ENCODE peak calls at places on chromosome 15, in four cellular contexts. One of them, this sample, is unnamed.
A peak's percentile ranks its signal among the peaks of the same experiment; 100 is the strongest.

GRCh38 chr15:96807361-96807760 is 476.9 kb downstream of the NR2F2 start:
- DNase-seq in progenitor cell of endocrine pancreas: no peak
- DNase-seq in Calu3: no peak
- DNase-seq in endothelial cell of umbilical vein: no peak
- DNase-seq in this sample: no peak

GRCh38 chr15:61364871-61365270 is 135.8 kb upstream of the RORA start:
- DNase-seq in Calu3: no peak
- DNase-seq in progenitor cell of endocrine pancreas: peak; percentile 20
- DNase-seq in endothelial cell of umbilical vein: no peak
- DNase-seq in this sample: peak; percentile 46

GRCh38 chr15:77721963-77722362 is 89.3 kb upstream of the LINGO1 start:
- DNase-seq in progenitor cell of endocrine pancreas: no peak
- DNase-seq in Calu3: no peak
- DNase-seq in endothelial cell of umbilical vein: no peak
- DNase-seq in this sample: no peak

GRCh38 chr15:68561901-68562300 is 16.9 kb upstream of the CORO2B start:
- DNase-seq in endothelial cell of umbilical vein: no peak
- DNase-seq in progenitor cell of endocrine pancreas: no peak
- DNase-seq in Calu3: no peak
- DNase-seq in this sample: no peak

GRCh38 chr15:80264031-80264430 is 12.0 kb upstream of the CTXND1 start:
- DNase-seq in Calu3: no peak
- DNase-seq in progenitor cell of endocrine pancreas: no peak
- DNase-seq in endothelial cell of umbilical vein: no peak
- DNase-seq in this sample: peak; percentile 38

GRCh38 chr15:71682051-71682450 is 128.3 kb upstream of the NR2E3 start:
- DNase-seq in Calu3: no peak
- DNase-seq in progenitor cell of endocrine pancreas: no peak
- DNase-seq in endothelial cell of umbilical vein: no peak
- DNase-seq in this sample: no peak

GRCh38 chr15:65663521-65663920 is 41.8 kb downstream of the SLC24A1 start:
- DNase-seq in progenitor cell of endocrine pancreas: no peak
- DNase-seq in endothelial cell of umbilical vein: no peak
- DNase-seq in Calu3: no peak
- DNase-seq in this sample: no peak

GRCh38 chr15:85571780-85572179 is 191.4 kb downstream of the AKAP13 start:
- DNase-seq in Calu3: no peak
- DNase-seq in endothelial cell of umbilical vein: no peak
- DNase-seq in progenitor cell of endocrine pancreas: no peak
- DNase-seq in this sample: no peak

GRCh38 chr15:59138243-59138642 is 33.3 kb downstream of the CCNB2 start:
- DNase-seq in Calu3: peak; percentile 84
- DNase-seq in progenitor cell of endocrine pancreas: peak; percentile 26
- DNase-seq in endothelial cell of umbilical vein: peak; percentile 64
- DNase-seq in this sample: peak; percentile 42

GRCh38 chr15:70315431-70315830 is 217.7 kb upstream of the TLE3 start:
- DNase-seq in endothelial cell of umbilical vein: no peak
- DNase-seq in progenitor cell of endocrine pancreas: no peak
- DNase-seq in Calu3: no peak
- DNase-seq in this sample: no peak

GRCh38 chr15:44427756-44428724 is 611 bp downstream of the CTDSPL2 start:
- DNase-seq in endothelial cell of umbilical vein: peak; percentile 39
- DNase-seq in progenitor cell of endocrine pancreas: no peak
- DNase-seq in Calu3: peak; percentile 41
- DNase-seq in this sample: peak; percentile 69

GRCh38 chr15:68400066-68400456 is 31.9 kb downstream of the ITGA11 start:
- DNase-seq in progenitor cell of endocrine pancreas: no peak
- DNase-seq in Calu3: no peak
- DNase-seq in endothelial cell of umbilical vein: no peak
- DNase-seq in this sample: no peak

GRCh38 chr15:83602021-83602420 is 51.9 kb upstream of the ADAMTSL3 start:
- DNase-seq in Calu3: no peak
- DNase-seq in progenitor cell of endocrine pancreas: no peak
- DNase-seq in endothelial cell of umbilical vein: no peak
- DNase-seq in this sample: no peak

GRCh38 chr15:45140851-45141250 is 11.1 kb downstream of the DUOX1 start:
- DNase-seq in Calu3: no peak
- DNase-seq in progenitor cell of endocrine pancreas: no peak
- DNase-seq in endothelial cell of umbilical vein: no peak
- DNase-seq in this sample: no peak

GRCh38 chr15:76904461-76905012 is 603 bp downstream of the SCAPER start:
- DNase-seq in endothelial cell of umbilical vein: peak; percentile 42
- DNase-seq in Calu3: peak; percentile 27
- DNase-seq in progenitor cell of endocrine pancreas: peak; percentile 13
- DNase-seq in this sample: no peak

GRCh38 chr15:35842631-35843030 is 296.7 kb upstream of the DPH6 start:
- DNase-seq in Calu3: no peak
- DNase-seq in progenitor cell of endocrine pancreas: no peak
- DNase-seq in endothelial cell of umbilical vein: no peak
- DNase-seq in this sample: no peak

GRCh38 chr15:91258436-91258779 is 158.4 kb downstream of the SV2B start:
- DNase-seq in progenitor cell of endocrine pancreas: no peak
- DNase-seq in Calu3: peak; percentile 9
- DNase-seq in endothelial cell of umbilical vein: no peak
- DNase-seq in this sample: no peak
- TF ChIP-seq CTCF in progenitor cell of endocrine pancreas: peak; percentile 30
- TF ChIP-seq CTCF in Calu3: peak; percentile 32
- TF ChIP-seq CTCF in endothelial cell of umbilical vein: no peak
- TF ChIP-seq CTCF in this sample: no peak

GRCh38 chr15:88805031-88805780 is 2.0 kb downstream of the ACAN start:
- DNase-seq in endothelial cell of umbilical vein: no peak
- DNase-seq in Calu3: no peak
- DNase-seq in progenitor cell of endocrine pancreas: no peak
- DNase-seq in this sample: no peak
- TF ChIP-seq CTCF in endothelial cell of umbilical vein: no peak
- TF ChIP-seq CTCF in Calu3: no peak
- TF ChIP-seq CTCF in progenitor cell of endocrine pancreas: no peak
- TF ChIP-seq CTCF in this sample: no peak

GRCh38 chr15:39931615-39932014 is 2.3 kb upstream of the EIF2AK4 start:
- DNase-seq in progenitor cell of endocrine pancreas: no peak
- DNase-seq in endothelial cell of umbilical vein: no peak
- DNase-seq in Calu3: no peak
- DNase-seq in this sample: no peak
- TF ChIP-seq CTCF in progenitor cell of endocrine pancreas: no peak
- TF ChIP-seq CTCF in endothelial cell of umbilical vein: no peak
- TF ChIP-seq CTCF in Calu3: no peak
- TF ChIP-seq CTCF in this sample: no peak

DNA sequence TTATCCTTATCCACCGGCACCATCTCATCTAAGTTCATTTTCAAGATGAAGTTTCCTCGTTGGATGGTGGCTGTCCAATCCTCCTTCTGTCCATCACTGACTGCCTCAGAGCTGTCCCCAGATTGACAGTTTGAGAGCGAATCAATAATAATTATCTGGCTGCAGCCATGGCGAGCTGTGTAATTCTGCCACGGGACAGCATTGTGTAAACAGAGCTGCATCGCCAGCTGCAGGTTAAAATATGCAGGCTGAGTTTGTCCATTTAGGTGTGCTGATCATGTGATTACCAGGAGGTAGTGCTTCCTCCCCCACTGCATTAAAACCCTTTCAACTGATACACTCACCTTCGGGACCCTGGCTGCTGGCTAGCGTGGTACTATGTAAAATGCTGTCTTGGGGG is 461.9 kb upstream of the ONECUT1 start:
- DNase-seq in progenitor cell of endocrine pancreas: no peak
- DNase-seq in endothelial cell of umbilical vein: no peak
- DNase-seq in Calu3: peak; percentile 7
- DNase-seq in this sample: no peak
- TF ChIP-seq CTCF in progenitor cell of endocrine pancreas: no peak
- TF ChIP-seq CTCF in endothelial cell of umbilical vein: no peak
- TF ChIP-seq CTCF in Calu3: no peak
- TF ChIP-seq CTCF in this sample: no peak

GRCh38 chr15:100385300-100385699 is 43.5 kb upstream of the ADAMTS17 start:
- DNase-seq in endothelial cell of umbilical vein: no peak
- DNase-seq in Calu3: no peak
- DNase-seq in progenitor cell of endocrine pancreas: no peak
- DNase-seq in this sample: no peak

GRCh38 chr15:100383302-100384107 is 41.7 kb upstream of the ADAMTS17 start:
- DNase-seq in progenitor cell of endocrine pancreas: no peak
- DNase-seq in Calu3: peak; percentile 66
- DNase-seq in endothelial cell of umbilical vein: no peak
- DNase-seq in this sample: no peak

DNA sequence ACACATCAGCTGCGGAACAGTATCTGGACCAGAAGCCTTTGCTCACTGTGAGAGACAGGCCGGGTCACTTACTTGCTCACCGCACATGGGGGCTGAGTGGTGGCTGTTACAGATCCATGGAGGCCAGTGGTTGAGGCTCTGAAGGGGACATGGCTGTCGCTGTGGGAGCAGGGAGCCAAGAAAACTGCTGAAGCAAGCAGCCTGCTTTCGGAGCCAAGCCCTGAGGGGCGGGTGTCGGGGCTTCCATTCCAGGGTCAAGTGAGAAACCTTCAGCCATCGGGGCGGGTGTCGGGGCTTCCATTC is 42.3 kb upstream of the ADAMTS17 start:
- DNase-seq in endothelial cell of umbilical vein: no peak
- DNase-seq in Calu3: no peak
- DNase-seq in progenitor cell of endocrine pancreas: no peak
- DNase-seq in this sample: no peak
- TF ChIP-seq CTCF in endothelial cell of umbilical vein: no peak
- TF ChIP-seq CTCF in Calu3: no peak
- TF ChIP-seq CTCF in progenitor cell of endocrine pancreas: no peak
- TF ChIP-seq CTCF in this sample: peak; percentile 1